ENCODE peak calls at places on chromosomes 6 and 20, in nine cellular contexts. O is K562, X is transverse colon, G is ovary, V is GM12878, I is body of pancreas, Q is HCT116, L is adrenal gland, T is suprapubic skin. K is an unnamed sample. For H3K9me3 and H3K27me3, the result is how much of the 10 kb centered on the place peaks cover.

GRCh38 chr20:44988772-44989171 is 22.5 kb downstream of the STK4 start:
- DNase-seq in O (no peak), I (no peak), V (no peak), X (no peak), T (no peak), L (no peak), Q (no peak), G (no peak), K (no peak)

GRCh38 chr6:45377041-45377554 is 636 bp downstream of the SUPT3H start:
- DNase-seq in X (no peak), Q (no peak), I (no peak), L (no peak), T (no peak), G (no peak), O (no peak), V (peak), K (peak)

GRCh38 chr6:33757113-33757512 is 10.4 kb upstream of the IP6K3 start:
- DNase-seq in L (no peak), T (no peak), Q (no peak), O (no peak), V (no peak), I (no peak), G (no peak), X (no peak), K (no peak)

GRCh38 chr6:3247255-3248146 is 11.2 kb upstream of the PSMG4 start:
- DNase-seq in I (peak), Q (no peak), O (peak), G (peak), V (no peak), L (peak), T (peak), X (peak), K (no peak)

GRCh38 chr6:101401792-101402617 is 8.5 kb downstream of the GRIK2 start:
- DNase-seq in I (no peak), X (no peak), G (no peak), Q (no peak), L (no peak), T (no peak), O (no peak), V (no peak), K (no peak)

GRCh38 chr6:4606681-4607025 is 169.6 kb upstream of the CDYL start:
- DNase-seq in V (no peak), O (no peak), Q (no peak), I (no peak), G (no peak), T (no peak), L (no peak), X (no peak), K (no peak)

GRCh38 chr6:79377047-79377446 is 142.6 kb upstream of the HMGN3 start:
- DNase-seq in T (no peak), V (no peak), X (no peak), L (no peak), Q (no peak), O (no peak), I (no peak), G (no peak), K (no peak)

GRCh38 chr20:37598101-37598530 is 70.4 kb upstream of the BLCAP start:
- DNase-seq in L (peak), Q (no peak), G (no peak), V (no peak), I (no peak), X (no peak), T (no peak), O (no peak), K (no peak)

GRCh38 chr20:38173237-38174156 is 8.4 kb upstream of the TGM2 start:
- DNase-seq in V (no peak), L (no peak), G (no peak), O (peak), X (no peak), T (no peak), Q (no peak), I (no peak), K (no peak)

GRCh38 chr6:134537146-134537555 is 219.2 kb upstream of the SGK1 start:
- DNase-seq in V (no peak), G (no peak), Q (peak), O (no peak), I (no peak), T (no peak), L (no peak), X (no peak), K (no peak)

GRCh38 chr6:11140061-11140460 is 28.5 kb upstream of the ERVFRD-1 start:
- DNase-seq in I (no peak), V (no peak), T (no peak), Q (no peak), X (no peak), G (no peak), L (no peak), O (no peak), K (no peak)

GRCh38 chr20:2295286-2295685 is 515 bp upstream of the TGM3 start:
- DNase-seq in X (no peak), L (no peak), G (no peak), T (no peak), Q (no peak), O (no peak), I (no peak), V (no peak), K (no peak)

GRCh38 chr6:31352497-31353368 is 4.2 kb downstream of the HLA-B start:
- DNase-seq in O (no peak), I (no peak), Q (no peak), X (no peak), G (no peak), V (no peak), L (no peak), T (no peak), K (no peak)

GRCh38 chr6:107646176-107646575 is 156.3 kb downstream of the SOBP start:
- DNase-seq in G (no peak), T (peak), O (no peak), I (no peak), L (no peak), X (no peak), V (no peak), Q (no peak), K (peak)

GRCh38 chr20:64153861-64154589 is 10.2 kb upstream of the MYT1 start:
- DNase-seq in O (no peak), Q (no peak), G (no peak), T (no peak), X (no peak), L (no peak), I (no peak), V (no peak), K (no peak)

GRCh38 chr6:93418113-93418447 is 1.3 kb downstream of the EPHA7 start:
- DNase-seq in X (no peak), T (no peak), L (no peak), G (no peak), Q (no peak), O (no peak), V (no peak), I (no peak), K (no peak)

GRCh38 chr6:42783876-42784738 is 2.3 kb downstream of the BICRAL start:
- DNase-seq in O (peak), I (no peak), X (no peak), G (no peak), T (no peak), V (no peak), L (no peak), Q (no peak), K (no peak)

GRCh38 chr6:42781811-42782688 is at the start of gene BICRAL:
- DNase-seq in I (peak), L (peak), X (peak), G (peak), Q (peak), V (no peak), T (peak), O (peak), K (peak)

GRCh38 chr6:42781546-42781810 is 374 bp upstream of the BICRAL start:
- DNase-seq in O (peak), V (no peak), I (no peak), G (no peak), X (no peak), L (no peak), T (no peak), Q (no peak), K (no peak)

GRCh38 chr6:42783177-42783875 is 1.5 kb downstream of the BICRAL start:
- DNase-seq in I (peak), L (peak), O (peak), V (no peak), Q (no peak), T (peak), X (peak), G (peak), K (peak)

DNA sequence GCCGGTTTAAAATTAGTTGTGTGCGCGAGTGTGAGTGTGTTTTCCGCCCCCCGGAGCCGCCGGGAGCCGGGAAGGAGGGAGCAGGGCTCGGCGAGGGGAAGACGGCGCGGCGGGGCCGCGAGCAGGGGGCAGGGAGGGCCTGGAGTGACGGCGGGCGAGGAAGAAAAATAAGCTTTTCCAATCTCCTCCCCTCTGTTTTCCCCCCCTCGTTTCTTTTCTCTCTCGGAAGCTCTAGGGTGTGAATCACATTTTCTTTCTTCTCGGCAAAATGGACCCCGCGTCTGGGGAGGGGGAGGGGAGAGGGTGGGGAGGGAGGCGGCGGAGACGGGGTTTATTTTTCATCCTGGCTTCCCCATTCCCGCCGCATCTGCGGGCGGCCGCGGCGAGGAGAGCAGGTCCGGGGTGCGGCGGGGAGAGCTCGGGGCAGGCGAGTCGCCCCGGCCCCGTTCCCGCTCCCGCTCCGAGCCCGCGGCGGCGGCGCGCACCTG is 881 bp downstream of the BICRAL start:
- DNase-seq in T (peak), V (no peak), O (peak), X (peak), Q (peak), I (peak), G (peak), L (peak), K (peak)
- TF ChIP-seq POLR2A in T (peak), V (no peak), O (peak), X (peak), Q (no peak), I (peak), G (peak), L (peak), K (peak)

DNA sequence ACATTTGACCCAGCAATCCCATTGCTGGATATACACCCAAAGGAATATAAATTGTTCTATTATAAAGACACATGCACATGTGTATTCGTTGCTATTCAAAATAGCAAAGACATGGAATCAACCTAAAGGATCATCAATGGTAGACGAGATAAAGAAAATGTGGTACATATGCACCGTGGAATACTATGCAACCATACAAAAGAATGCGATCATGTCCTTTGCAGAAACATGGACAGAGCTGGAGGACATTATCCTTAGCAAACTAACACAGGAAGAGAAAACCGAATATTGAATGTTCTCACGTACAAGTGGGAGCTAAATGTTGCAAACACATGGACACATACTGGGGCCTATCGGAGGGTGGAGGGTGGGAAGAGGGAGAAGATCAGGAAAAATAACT is 340.0 kb downstream of the NRN1 start:
- DNase-seq in O (no peak), X (no peak), T (no peak), I (no peak), V (no peak), G (no peak), L (no peak), Q (no peak), K (no peak)
- H3K9me3 ChIP-seq in O (under half), X (under half), T (under half), I (under half), V (under half), G (under half), L (under half), Q (under half), K (under half)

DNA sequence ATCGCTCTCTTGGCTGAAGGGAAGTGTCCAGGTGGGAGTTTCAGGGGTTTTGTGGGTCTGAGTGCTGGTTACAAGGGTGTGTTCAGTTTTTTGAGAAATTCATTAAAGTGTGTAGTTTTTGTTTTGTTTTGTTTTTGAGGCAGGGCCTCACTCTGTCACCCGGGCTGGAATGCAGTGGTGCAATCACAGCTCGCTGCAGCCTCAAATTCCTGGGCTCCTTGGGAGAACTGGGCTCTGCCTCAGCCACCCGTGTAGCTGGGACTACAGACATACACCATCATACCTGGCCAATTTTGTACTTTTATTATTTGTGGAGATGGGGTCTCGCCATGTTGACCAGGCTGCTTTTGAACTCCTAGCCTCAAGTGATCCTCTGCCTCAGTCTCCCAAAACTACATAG is 51.2 kb upstream of the RALGAPA2 start:
- DNase-seq in G (no peak), O (no peak), T (no peak), Q (no peak), X (no peak), I (no peak), V (no peak), L (no peak), K (no peak)
- H3K27me3 ChIP-seq in G (under half), O (under half), T (under half), Q (under half), X (under half), I (under half), V (under half), L (under half), K (under half)

DNA sequence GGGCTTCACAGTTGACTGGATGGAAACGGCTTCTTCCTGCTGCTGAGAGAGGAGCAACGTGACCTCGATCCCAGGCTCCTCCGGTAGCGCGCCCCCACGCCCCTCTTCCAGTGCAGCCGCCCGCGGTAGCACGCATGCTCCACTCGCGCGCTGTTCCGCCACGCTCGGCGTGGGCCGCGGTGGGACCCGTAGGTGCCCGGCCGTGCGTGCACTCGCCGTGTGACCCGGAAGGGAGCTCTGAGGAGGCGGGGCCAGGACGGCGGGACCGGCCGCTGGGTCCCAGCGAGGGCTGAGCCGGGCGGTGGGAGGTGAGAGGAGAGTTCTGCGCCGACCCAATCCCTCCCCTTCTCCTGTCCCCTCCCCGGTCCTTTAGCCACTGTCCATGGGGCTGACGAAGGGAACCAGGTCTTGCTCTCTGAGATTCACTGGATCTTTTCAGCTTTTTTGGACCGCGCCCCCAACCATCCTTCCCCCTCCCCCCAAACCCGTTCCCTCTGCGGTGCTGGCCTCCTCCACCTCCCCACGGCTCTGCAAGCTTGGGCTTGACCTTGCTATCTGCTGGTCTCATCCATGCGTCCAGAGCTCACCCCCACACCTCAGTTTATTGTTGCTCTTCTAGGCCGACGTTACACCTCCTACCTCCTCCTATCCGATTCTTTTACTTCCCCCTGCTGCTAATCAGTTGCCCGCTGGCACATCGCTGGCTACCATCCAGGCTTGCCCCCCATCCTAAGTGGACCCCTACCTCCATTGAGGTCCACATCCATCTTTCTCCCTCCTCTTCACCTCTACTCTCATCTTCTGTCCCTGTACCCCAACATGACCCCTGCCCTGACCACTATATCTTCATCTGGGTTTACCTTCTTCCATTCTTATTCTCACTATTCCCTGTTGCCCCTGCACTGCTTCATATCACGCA is at the start of gene CUL9:
- DNase-seq in V (peak), Q (peak), T (peak), O (peak), L (peak), I (peak), X (peak), G (peak), K (peak)
- TF ChIP-seq POLR2A in V (peak), Q (no peak), T (peak), O (peak), L (no peak), I (peak), X (peak), G (peak), K (peak)